ENCODE peak calls at places on chromosomes 13 and 19, in seven cellular contexts. A is aorta, K is PC-3, I is gastrocnemius medialis, N is fibroblast of lung, X is right cardiac atrium, V is mammary epithelial cell. U is an unnamed sample.

GRCh38 chr13:113947321-113948033 is 26.4 kb downstream of the C13orf46 start:
- DNase-seq in K (peak; percentile 55), A (peak; percentile 87), I (no peak), N (peak; percentile 64), V (peak; percentile 49), X (peak; percentile 84), U (peak; percentile 48)

GRCh38 chr13:50441141-50441540 is 402.4 kb downstream of the DLEU7 start:
- DNase-seq in X (no peak), N (no peak), K (no peak), I (no peak), V (no peak), A (no peak), U (no peak)

GRCh38 chr13:58025821-58026220 is 394.3 kb downstream of the PCDH17 start:
- DNase-seq in A (no peak), K (no peak), I (no peak), V (no peak), N (no peak), X (no peak), U (no peak)

GRCh38 chr19:38151242-38151641 is 72.8 kb downstream of the DPF1 start:
- DNase-seq in I (no peak), A (no peak), N (no peak), V (no peak), K (no peak), X (no peak), U (no peak)

GRCh38 chr13:112690242-112690943 is 555 bp downstream of the ATP11A start:
- DNase-seq in N (peak; percentile 37), I (no peak), K (no peak), A (peak; percentile 87), V (peak; percentile 26), X (peak; percentile 86), U (no peak)

GRCh38 chr13:100589178-100589725 is 663 bp upstream of the GGACT start:
- DNase-seq in X (no peak), A (no peak), K (no peak), N (no peak), I (no peak), V (no peak), U (no peak)

GRCh38 chr19:38812841-38813320 is at the start of gene LGALS4:
- DNase-seq in X (no peak), K (no peak), A (peak; percentile 36), I (no peak), N (no peak), V (no peak), U (no peak)

GRCh38 chr19:1773173-1773572 is 19.9 kb downstream of the ONECUT3 start:
- DNase-seq in V (peak; percentile 99), N (no peak), K (peak; percentile 89), A (no peak), I (no peak), X (no peak), U (no peak)

GRCh38 chr19:51327066-51327985 is 14.6 kb downstream of the VSIG10L start:
- DNase-seq in N (peak; percentile 41), X (peak; percentile 78), I (no peak), V (peak; percentile 31), K (peak; percentile 58), A (peak; percentile 85), U (no peak)

GRCh38 chr19:42455621-42456081 is 12.9 kb upstream of the CXCL17 start:
- DNase-seq in V (peak; percentile 96), A (no peak), N (no peak), K (peak; percentile 93), I (no peak), X (no peak), U (no peak)

GRCh38 chr19:56840452-56841193 is at the start of the genes PEG3 and ZIM2:
- DNase-seq in K (no peak), I (no peak), A (peak; percentile 89), V (no peak), X (peak; percentile 92), N (peak; percentile 12), U (peak; percentile 79)

GRCh38 chr19:50418186-50419021 is at the start of gene SPIB:
- DNase-seq in N (no peak), K (no peak), A (no peak), X (peak; percentile 48), I (no peak), V (no peak), U (no peak)

GRCh38 chr19:55703790-55704215 is 28.8 kb downstream of the EPN1 start:
- DNase-seq in V (no peak), K (no peak), N (peak; percentile 20), A (peak; percentile 79), X (peak; percentile 68), I (no peak), U (no peak)

GRCh38 chr13:24270639-24271131 is 38.7 kb upstream of the C1QTNF9 start:
- DNase-seq in K (no peak), A (peak; percentile 86), X (peak; percentile 88), N (peak; percentile 66), V (peak; percentile 28), I (no peak), U (peak; percentile 53)

GRCh38 chr13:100594731-100595130 is 6.1 kb upstream of the GGACT start:
- DNase-seq in V (no peak), K (peak; percentile 35), X (no peak), I (no peak), N (no peak), A (no peak), U (no peak)

GRCh38 chr13:42600943-42601342 is 27.0 kb downstream of the TNFSF11 start:
- DNase-seq in I (no peak), V (no peak), N (no peak), K (peak; percentile 45), A (no peak), X (no peak), U (no peak)

GRCh38 chr19:35715981-35716734 is 1.6 kb upstream of the KMT2B start:
- DNase-seq in V (no peak), K (peak; percentile 33), A (peak; percentile 89), N (no peak), I (peak; percentile 29), X (peak; percentile 88), U (no peak)

GRCh38 chr13:50291611-50292010 is 276.4 kb downstream of the KCNRG start:
- DNase-seq in I (no peak), X (no peak), A (no peak), K (no peak), N (no peak), V (no peak), U (no peak)

GRCh38 chr13:19791953-19792537 is 9.3 kb upstream of the PSPC1 start:
- DNase-seq in I (no peak), K (no peak), N (no peak), X (peak; percentile 8), A (peak; percentile 15), V (no peak), U (no peak)

GRCh38 chr19:36950335-36951119 is 34.4 kb downstream of the ZNF568 start:
- DNase-seq in X (no peak), I (no peak), V (no peak), A (no peak), K (no peak), N (no peak), U (no peak)

GRCh38 chr13:40026741-40027140 is 371.3 kb downstream of the COG6 start:
- DNase-seq in I (no peak), V (no peak), N (no peak), K (no peak), X (no peak), A (no peak), U (no peak)

GRCh38 chr13:99911965-99912566 is 59.5 kb downstream of the ZIC5 start:
- DNase-seq in N (no peak), K (no peak), I (no peak), A (no peak), X (no peak), V (no peak), U (no peak)

GRCh38 chr13:107447591-107447990 is 767.7 kb downstream of the LIG4 start:
- DNase-seq in V (no peak), I (no peak), K (no peak), N (no peak), X (no peak), A (no peak), U (no peak)

GRCh38 chr19:33815410-33816340 is 19.0 kb downstream of the KCTD15 start:
- DNase-seq in K (peak; percentile 9), X (peak; percentile 45), V (peak; percentile 26), A (peak; percentile 63), N (peak; percentile 50), I (no peak), U (no peak)

GRCh38 chr13:93925976-93926375 is 553.5 kb downstream of the DCT start:
- DNase-seq in K (no peak), A (no peak), N (no peak), X (no peak), V (no peak), I (no peak), U (no peak)

GRCh38 chr13:93927431-93927830 is 552.1 kb downstream of the DCT start:
- DNase-seq in X (no peak), N (no peak), K (no peak), I (no peak), A (no peak), V (no peak), U (no peak)

GRCh38 chr13:93922063-93922462 is 557.4 kb downstream of the DCT start:
- DNase-seq in A (no peak), X (no peak), N (peak; percentile 12), I (no peak), K (peak; percentile 10), V (no peak), U (no peak)
- H3K27ac ChIP-seq in A (no peak overlapping the region), X (no peak overlapping the region), N (no peak overlapping the region), I (no peak overlapping the region), K (no peak overlapping the region), V (no peak overlapping the region), U (no peak overlapping the region)

DNA sequence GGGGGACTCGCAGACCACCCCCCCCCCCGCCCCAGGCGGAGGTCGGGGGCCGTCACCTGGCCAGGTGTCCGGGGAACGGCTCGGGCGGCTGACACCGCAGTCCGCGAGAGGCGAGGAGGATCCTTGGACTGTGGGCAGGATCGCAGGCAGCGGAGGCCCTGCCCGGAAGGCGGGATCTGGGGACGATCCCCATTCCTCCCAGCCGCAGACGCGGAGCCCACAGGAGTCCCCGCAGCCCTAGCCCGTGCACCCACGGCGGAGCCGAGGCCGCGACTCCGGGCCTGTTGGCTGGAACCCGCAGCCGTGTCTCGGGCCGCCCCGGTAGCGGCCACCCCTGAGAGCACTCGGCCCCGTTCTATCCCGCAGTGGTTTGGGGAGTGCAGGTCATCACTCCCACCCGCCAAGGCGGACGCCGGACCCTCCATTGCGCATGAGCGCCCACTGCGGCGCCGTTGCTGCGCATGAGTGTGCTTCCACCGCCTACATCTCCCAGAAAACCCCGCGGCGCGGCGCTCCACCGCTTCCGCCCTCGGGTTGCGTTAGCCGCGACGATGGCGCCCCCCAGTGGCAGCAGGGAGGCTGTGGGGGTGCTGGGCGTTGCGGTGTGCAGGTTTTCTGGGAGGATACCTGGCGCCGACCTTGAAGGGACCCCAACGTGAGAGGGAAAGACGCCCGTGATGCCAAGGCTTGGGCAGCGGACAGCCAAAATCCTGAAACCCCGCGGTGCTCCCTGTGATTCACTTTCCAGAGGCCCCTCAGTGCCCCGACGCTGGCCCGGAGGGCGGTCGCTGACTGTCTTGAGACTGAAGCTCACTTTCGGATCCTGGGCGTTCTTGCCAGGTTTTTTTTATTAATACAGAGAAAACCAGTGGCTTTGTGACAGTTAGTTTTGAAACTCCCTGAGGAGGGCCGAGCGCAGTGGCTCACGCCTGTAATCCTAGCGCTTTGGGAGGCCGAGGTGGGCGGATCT is 4.4 kb upstream of the ZNF329 start:
- DNase-seq in I (peak; percentile 65), A (peak; percentile 100), V (peak; percentile 92), X (peak; percentile 99), K (peak; percentile 89), N (peak; percentile 92), U (peak; percentile 91)
- H3K27ac ChIP-seq in I (peak overlapping the region; percentile 74), A (peak overlapping the region; percentile 81), V (peak overlapping the region; percentile 43), X (peak overlapping the region; percentile 82), K (no peak overlapping the region), N (peak overlapping the region; percentile 78), U (peak overlapping the region; percentile 86)

GRCh38 chr13:48223016-48223385 is 10.0 kb upstream of the ITM2B start:
- DNase-seq in V (no peak), N (no peak), I (no peak), X (no peak), K (no peak), A (no peak), U (no peak)
- H3K27ac ChIP-seq in V (no peak overlapping the region), N (no peak overlapping the region), I (peak overlapping the region; percentile 68), X (no peak overlapping the region), K (no peak overlapping the region), A (no peak overlapping the region), U (no peak overlapping the region)

GRCh38 chr13:65217459-65217858 is 2012.7 kb downstream of the PCDH9 start:
- DNase-seq in X (peak; percentile 1), A (no peak), N (no peak), K (no peak), I (no peak), V (no peak), U (no peak)
- H3K27ac ChIP-seq in X (no peak overlapping the region), A (no peak overlapping the region), N (no peak overlapping the region), K (no peak overlapping the region), I (no peak overlapping the region), V (no peak overlapping the region), U (no peak overlapping the region)